ENCODE peak calls at places on chromosomes 5 and 9, in eight cellular contexts. One of them, this sample, is unnamed.

GRCh38 chr9:107749787-107750444 is 260.3 kb upstream of the KLF4 start:
- DNase-seq in Peyer's patch: peak
- DNase-seq in non-pigmented ciliary epithelial cell: no peak
- DNase-seq in activated effector memory CD4-positive, alpha-beta T cell treated with anti-CD3 and anti-CD28 coated beads, Interleukin-2, amount 50 U/mL, for 16 hours: no peak
- DNase-seq in LNCaP clone FGC: peak
- DNase-seq in GM13977: no peak
- DNase-seq in endodermal cell: peak
- DNase-seq in activated CD4-positive, alpha-beta T cell treated with anti-CD3 and anti-CD28 coated beads, Interleukin-2, amount 50 U/mL, for 1 hour: peak
- DNase-seq in this sample: peak

GRCh38 chr5:9512452-9512851 is 33.4 kb downstream of the SEMA5A start:
- DNase-seq in Peyer's patch: no peak
- DNase-seq in non-pigmented ciliary epithelial cell: no peak
- DNase-seq in activated effector memory CD4-positive, alpha-beta T cell treated with anti-CD3 and anti-CD28 coated beads, Interleukin-2, amount 50 U/mL, for 16 hours: no peak
- DNase-seq in LNCaP clone FGC: peak
- DNase-seq in GM13977: no peak
- DNase-seq in endodermal cell: no peak
- DNase-seq in activated CD4-positive, alpha-beta T cell treated with anti-CD3 and anti-CD28 coated beads, Interleukin-2, amount 50 U/mL, for 1 hour: no peak
- DNase-seq in this sample: no peak

GRCh38 chr5:68382640-68383039 is 167.1 kb downstream of the PIK3R1 start:
- DNase-seq in Peyer's patch: no peak
- DNase-seq in non-pigmented ciliary epithelial cell: no peak
- DNase-seq in activated effector memory CD4-positive, alpha-beta T cell treated with anti-CD3 and anti-CD28 coated beads, Interleukin-2, amount 50 U/mL, for 16 hours: no peak
- DNase-seq in LNCaP clone FGC: no peak
- DNase-seq in GM13977: no peak
- DNase-seq in endodermal cell: no peak
- DNase-seq in activated CD4-positive, alpha-beta T cell treated with anti-CD3 and anti-CD28 coated beads, Interleukin-2, amount 50 U/mL, for 1 hour: no peak
- DNase-seq in this sample: no peak

GRCh38 chr9:30913331-30913730 is 1471.1 kb upstream of the ACO1 start:
- DNase-seq in Peyer's patch: no peak
- DNase-seq in non-pigmented ciliary epithelial cell: no peak
- DNase-seq in activated effector memory CD4-positive, alpha-beta T cell treated with anti-CD3 and anti-CD28 coated beads, Interleukin-2, amount 50 U/mL, for 16 hours: no peak
- DNase-seq in LNCaP clone FGC: no peak
- DNase-seq in GM13977: no peak
- DNase-seq in endodermal cell: peak
- DNase-seq in activated CD4-positive, alpha-beta T cell treated with anti-CD3 and anti-CD28 coated beads, Interleukin-2, amount 50 U/mL, for 1 hour: no peak
- DNase-seq in this sample: no peak

GRCh38 chr5:107615173-107615856 is 55.4 kb downstream of the EFNA5 start:
- DNase-seq in Peyer's patch: no peak
- DNase-seq in non-pigmented ciliary epithelial cell: no peak
- DNase-seq in activated effector memory CD4-positive, alpha-beta T cell treated with anti-CD3 and anti-CD28 coated beads, Interleukin-2, amount 50 U/mL, for 16 hours: no peak
- DNase-seq in LNCaP clone FGC: no peak
- DNase-seq in GM13977: no peak
- DNase-seq in endodermal cell: no peak
- DNase-seq in activated CD4-positive, alpha-beta T cell treated with anti-CD3 and anti-CD28 coated beads, Interleukin-2, amount 50 U/mL, for 1 hour: no peak
- DNase-seq in this sample: no peak

GRCh38 chr5:152523964-152524363 is 118.9 kb upstream of the NMUR2 start:
- DNase-seq in Peyer's patch: no peak
- DNase-seq in non-pigmented ciliary epithelial cell: no peak
- DNase-seq in activated effector memory CD4-positive, alpha-beta T cell treated with anti-CD3 and anti-CD28 coated beads, Interleukin-2, amount 50 U/mL, for 16 hours: no peak
- DNase-seq in LNCaP clone FGC: no peak
- DNase-seq in GM13977: no peak
- DNase-seq in endodermal cell: no peak
- DNase-seq in activated CD4-positive, alpha-beta T cell treated with anti-CD3 and anti-CD28 coated beads, Interleukin-2, amount 50 U/mL, for 1 hour: no peak
- DNase-seq in this sample: no peak

GRCh38 chr9:136303066-136303824 is 649 bp downstream of the CCDC187 start:
- DNase-seq in Peyer's patch: no peak
- DNase-seq in non-pigmented ciliary epithelial cell: no peak
- DNase-seq in activated effector memory CD4-positive, alpha-beta T cell treated with anti-CD3 and anti-CD28 coated beads, Interleukin-2, amount 50 U/mL, for 16 hours: no peak
- DNase-seq in LNCaP clone FGC: no peak
- DNase-seq in GM13977: no peak
- DNase-seq in endodermal cell: peak
- DNase-seq in activated CD4-positive, alpha-beta T cell treated with anti-CD3 and anti-CD28 coated beads, Interleukin-2, amount 50 U/mL, for 1 hour: no peak
- DNase-seq in this sample: no peak

GRCh38 chr5:181203093-181203711 is 1.8 kb downstream of the TRIM7 start:
- DNase-seq in Peyer's patch: no peak
- DNase-seq in non-pigmented ciliary epithelial cell: no peak
- DNase-seq in activated effector memory CD4-positive, alpha-beta T cell treated with anti-CD3 and anti-CD28 coated beads, Interleukin-2, amount 50 U/mL, for 16 hours: no peak
- DNase-seq in LNCaP clone FGC: no peak
- DNase-seq in GM13977: no peak
- DNase-seq in endodermal cell: no peak
- DNase-seq in activated CD4-positive, alpha-beta T cell treated with anti-CD3 and anti-CD28 coated beads, Interleukin-2, amount 50 U/mL, for 1 hour: no peak
- DNase-seq in this sample: no peak

GRCh38 chr5:160434022-160434531 is 12.4 kb downstream of the PTTG1 start:
- DNase-seq in Peyer's patch: peak
- DNase-seq in non-pigmented ciliary epithelial cell: no peak
- DNase-seq in activated effector memory CD4-positive, alpha-beta T cell treated with anti-CD3 and anti-CD28 coated beads, Interleukin-2, amount 50 U/mL, for 16 hours: peak
- DNase-seq in LNCaP clone FGC: no peak
- DNase-seq in GM13977: peak
- DNase-seq in endodermal cell: peak
- DNase-seq in activated CD4-positive, alpha-beta T cell treated with anti-CD3 and anti-CD28 coated beads, Interleukin-2, amount 50 U/mL, for 1 hour: no peak
- DNase-seq in this sample: peak

GRCh38 chr5:40518511-40518917 is 161.2 kb upstream of the PTGER4 start:
- DNase-seq in Peyer's patch: no peak
- DNase-seq in non-pigmented ciliary epithelial cell: peak
- DNase-seq in activated effector memory CD4-positive, alpha-beta T cell treated with anti-CD3 and anti-CD28 coated beads, Interleukin-2, amount 50 U/mL, for 16 hours: no peak
- DNase-seq in LNCaP clone FGC: no peak
- DNase-seq in GM13977: no peak
- DNase-seq in endodermal cell: no peak
- DNase-seq in activated CD4-positive, alpha-beta T cell treated with anti-CD3 and anti-CD28 coated beads, Interleukin-2, amount 50 U/mL, for 1 hour: no peak
- DNase-seq in this sample: no peak

GRCh38 chr9:105244996-105245719 is 707 bp downstream of the SLC44A1 start:
- DNase-seq in Peyer's patch: peak
- DNase-seq in non-pigmented ciliary epithelial cell: no peak
- DNase-seq in activated effector memory CD4-positive, alpha-beta T cell treated with anti-CD3 and anti-CD28 coated beads, Interleukin-2, amount 50 U/mL, for 16 hours: peak
- DNase-seq in LNCaP clone FGC: peak
- DNase-seq in GM13977: peak
- DNase-seq in endodermal cell: peak
- DNase-seq in activated CD4-positive, alpha-beta T cell treated with anti-CD3 and anti-CD28 coated beads, Interleukin-2, amount 50 U/mL, for 1 hour: peak
- DNase-seq in this sample: peak

GRCh38 chr9:131954299-131954698 is 125.4 kb downstream of the MED27 start:
- DNase-seq in Peyer's patch: no peak
- DNase-seq in non-pigmented ciliary epithelial cell: no peak
- DNase-seq in activated effector memory CD4-positive, alpha-beta T cell treated with anti-CD3 and anti-CD28 coated beads, Interleukin-2, amount 50 U/mL, for 16 hours: no peak
- DNase-seq in LNCaP clone FGC: no peak
- DNase-seq in GM13977: peak
- DNase-seq in endodermal cell: peak
- DNase-seq in activated CD4-positive, alpha-beta T cell treated with anti-CD3 and anti-CD28 coated beads, Interleukin-2, amount 50 U/mL, for 1 hour: no peak
- DNase-seq in this sample: no peak

GRCh38 chr9:8329561-8330283 is 530.1 kb upstream of the DMAC1 start:
- DNase-seq in Peyer's patch: no peak
- DNase-seq in non-pigmented ciliary epithelial cell: no peak
- DNase-seq in activated effector memory CD4-positive, alpha-beta T cell treated with anti-CD3 and anti-CD28 coated beads, Interleukin-2, amount 50 U/mL, for 16 hours: no peak
- DNase-seq in LNCaP clone FGC: no peak
- DNase-seq in GM13977: no peak
- DNase-seq in endodermal cell: peak
- DNase-seq in activated CD4-positive, alpha-beta T cell treated with anti-CD3 and anti-CD28 coated beads, Interleukin-2, amount 50 U/mL, for 1 hour: no peak
- DNase-seq in this sample: no peak

GRCh38 chr5:158116965-158117364 is 258.0 kb upstream of the CLINT1 start:
- DNase-seq in Peyer's patch: no peak
- DNase-seq in non-pigmented ciliary epithelial cell: no peak
- DNase-seq in activated effector memory CD4-positive, alpha-beta T cell treated with anti-CD3 and anti-CD28 coated beads, Interleukin-2, amount 50 U/mL, for 16 hours: no peak
- DNase-seq in LNCaP clone FGC: no peak
- DNase-seq in GM13977: no peak
- DNase-seq in endodermal cell: no peak
- DNase-seq in activated CD4-positive, alpha-beta T cell treated with anti-CD3 and anti-CD28 coated beads, Interleukin-2, amount 50 U/mL, for 1 hour: no peak
- DNase-seq in this sample: no peak

GRCh38 chr5:137313526-137314175 is 185.5 kb downstream of the SPOCK1 start:
- DNase-seq in Peyer's patch: no peak
- DNase-seq in non-pigmented ciliary epithelial cell: no peak
- DNase-seq in activated effector memory CD4-positive, alpha-beta T cell treated with anti-CD3 and anti-CD28 coated beads, Interleukin-2, amount 50 U/mL, for 16 hours: no peak
- DNase-seq in LNCaP clone FGC: no peak
- DNase-seq in GM13977: no peak
- DNase-seq in endodermal cell: peak
- DNase-seq in activated CD4-positive, alpha-beta T cell treated with anti-CD3 and anti-CD28 coated beads, Interleukin-2, amount 50 U/mL, for 1 hour: no peak
- DNase-seq in this sample: no peak

GRCh38 chr5:143874312-143874711 is 62.4 kb downstream of the HMHB1 start:
- DNase-seq in Peyer's patch: no peak
- DNase-seq in non-pigmented ciliary epithelial cell: no peak
- DNase-seq in activated effector memory CD4-positive, alpha-beta T cell treated with anti-CD3 and anti-CD28 coated beads, Interleukin-2, amount 50 U/mL, for 16 hours: no peak
- DNase-seq in LNCaP clone FGC: no peak
- DNase-seq in GM13977: no peak
- DNase-seq in endodermal cell: no peak
- DNase-seq in activated CD4-positive, alpha-beta T cell treated with anti-CD3 and anti-CD28 coated beads, Interleukin-2, amount 50 U/mL, for 1 hour: no peak
- DNase-seq in this sample: no peak

GRCh38 chr9:124315856-124316255 is 58.1 kb downstream of the NEK6 start:
- DNase-seq in Peyer's patch: no peak
- DNase-seq in non-pigmented ciliary epithelial cell: no peak
- DNase-seq in activated effector memory CD4-positive, alpha-beta T cell treated with anti-CD3 and anti-CD28 coated beads, Interleukin-2, amount 50 U/mL, for 16 hours: no peak
- DNase-seq in LNCaP clone FGC: no peak
- DNase-seq in GM13977: no peak
- DNase-seq in endodermal cell: no peak
- DNase-seq in activated CD4-positive, alpha-beta T cell treated with anti-CD3 and anti-CD28 coated beads, Interleukin-2, amount 50 U/mL, for 1 hour: no peak
- DNase-seq in this sample: no peak

GRCh38 chr9:6667080-6667479 is 21.6 kb upstream of the GLDC start:
- DNase-seq in Peyer's patch: no peak
- DNase-seq in non-pigmented ciliary epithelial cell: no peak
- DNase-seq in activated effector memory CD4-positive, alpha-beta T cell treated with anti-CD3 and anti-CD28 coated beads, Interleukin-2, amount 50 U/mL, for 16 hours: no peak
- DNase-seq in LNCaP clone FGC: no peak
- DNase-seq in GM13977: no peak
- DNase-seq in endodermal cell: no peak
- DNase-seq in activated CD4-positive, alpha-beta T cell treated with anti-CD3 and anti-CD28 coated beads, Interleukin-2, amount 50 U/mL, for 1 hour: no peak
- DNase-seq in this sample: no peak

GRCh38 chr9:18786936-18787658 is 245.9 kb downstream of the SAXO1 start:
- DNase-seq in Peyer's patch: no peak
- DNase-seq in non-pigmented ciliary epithelial cell: no peak
- DNase-seq in activated effector memory CD4-positive, alpha-beta T cell treated with anti-CD3 and anti-CD28 coated beads, Interleukin-2, amount 50 U/mL, for 16 hours: no peak
- DNase-seq in LNCaP clone FGC: no peak
- DNase-seq in GM13977: no peak
- DNase-seq in endodermal cell: no peak
- DNase-seq in activated CD4-positive, alpha-beta T cell treated with anti-CD3 and anti-CD28 coated beads, Interleukin-2, amount 50 U/mL, for 1 hour: no peak
- DNase-seq in this sample: no peak

GRCh38 chr5:104241051-104241450 is 678.5 kb upstream of the NUDT12 start:
- DNase-seq in Peyer's patch: no peak
- DNase-seq in non-pigmented ciliary epithelial cell: no peak
- DNase-seq in activated effector memory CD4-positive, alpha-beta T cell treated with anti-CD3 and anti-CD28 coated beads, Interleukin-2, amount 50 U/mL, for 16 hours: no peak
- DNase-seq in LNCaP clone FGC: no peak
- DNase-seq in GM13977: no peak
- DNase-seq in endodermal cell: peak
- DNase-seq in activated CD4-positive, alpha-beta T cell treated with anti-CD3 and anti-CD28 coated beads, Interleukin-2, amount 50 U/mL, for 1 hour: no peak
- DNase-seq in this sample: no peak